ENCODE peak calls at places on chromosomes 4 and X, in ten cellular contexts. Q is thoracic aorta; O is WTC11; C is naive thymus-derived CD8-positive, alpha-beta T cell; J is activated naive CD4-positive, alpha-beta T cell; P is NAMALWA; E is NCI-H1105 treated with DMSO at 0.1 percent for 48 hours; L is GM20000; K is stimulated activated CD4-positive, alpha-beta T cell treated with anti-CD3 and anti-CD28 coated beads, Interleukin-1b, Interleukin-23, amount 100 ng/mL, for 48 hours; F is COLO829. Z is an unnamed sample.

GRCh38 chr4:11505225-11505971 is 76.7 kb upstream of the HS3ST1 start:
- DNase-seq in Q (no peak), O (no peak), C (no peak), J (no peak), P (no peak), E (no peak), L (no peak), K (peak), F (no peak), Z (peak)

GRCh38 chr4:113625902-113626301 is 135.6 kb downstream of the CAMK2D start:
- DNase-seq in Q (no peak), O (no peak), C (no peak), J (no peak), P (no peak), E (no peak), L (no peak), K (peak), F (no peak), Z (no peak)

GRCh38 chr4:8470451-8471024 is 30.0 kb downstream of the TRMT44 start:
- DNase-seq in Q (no peak), O (no peak), C (peak), J (no peak), P (no peak), E (no peak), L (no peak), K (no peak), F (no peak), Z (no peak)

GRCh38 chr4:3069661-3070199 is 4.6 kb downstream of the HTT-AS start:
- DNase-seq in Q (no peak), O (no peak), C (no peak), J (no peak), P (no peak), E (no peak), L (no peak), K (no peak), F (no peak), Z (no peak)

GRCh38 chr4:185096032-185096653 is 46.9 kb upstream of the SLC25A4 start:
- DNase-seq in Q (no peak), O (no peak), C (no peak), J (no peak), P (peak), E (peak), L (peak), K (no peak), F (peak), Z (no peak)

GRCh38 chrX:19791562-19791961 is 95.8 kb downstream of the SH3KBP1 start:
- DNase-seq in Q (no peak), O (no peak), C (no peak), J (no peak), P (no peak), E (no peak), L (no peak), K (no peak), F (no peak), Z (no peak)

GRCh38 chr4:37825943-37826281 is 574 bp upstream of the PGM2 start:
- DNase-seq in Q (no peak), O (no peak), C (no peak), J (no peak), P (no peak), E (no peak), L (no peak), K (no peak), F (no peak), Z (no peak)

GRCh38 chrX:134761788-134762187 is 103.5 kb upstream of the PLAC1 start:
- DNase-seq in Q (no peak), O (no peak), C (no peak), J (no peak), P (peak), E (peak), L (peak), K (peak), F (no peak), Z (no peak)

GRCh38 chr4:94472056-94472826 is 20.5 kb downstream of the PDLIM5 start:
- DNase-seq in Q (no peak), O (no peak), C (no peak), J (no peak), P (no peak), E (peak), L (no peak), K (no peak), F (no peak), Z (peak)

GRCh38 chr4:153684182-153685073 is at the start of gene TLR2:
- DNase-seq in Q (peak), O (peak), C (peak), J (peak), P (no peak), E (no peak), L (peak), K (peak), F (no peak), Z (no peak)

GRCh38 chr4:83216856-83217683 is 67.5 kb downstream of the COQ2 start:
- DNase-seq in Q (no peak), O (no peak), C (no peak), J (no peak), P (peak), E (no peak), L (no peak), K (no peak), F (no peak), Z (no peak)

GRCh38 chr4:61500883-61501282 is 300.8 kb downstream of the ADGRL3 start:
- DNase-seq in Q (no peak), O (no peak), C (no peak), J (no peak), P (no peak), E (no peak), L (no peak), K (no peak), F (peak), Z (no peak)

GRCh38 chrX:26007462-26007861 is 130.7 kb upstream of the MAGEB18 start:
- DNase-seq in Q (no peak), O (no peak), C (no peak), J (no peak), P (no peak), E (no peak), L (no peak), K (no peak), F (no peak), Z (no peak)

GRCh38 chr4:27068151-27068862 is 207.7 kb downstream of the STIM2 start:
- DNase-seq in Q (no peak), O (no peak), C (no peak), J (no peak), P (no peak), E (no peak), L (no peak), K (no peak), F (no peak), Z (no peak)

GRCh38 chr4:3342182-3342854 is 49.5 kb downstream of the RGS12 start:
- DNase-seq in Q (no peak), O (no peak), C (no peak), J (no peak), P (no peak), E (no peak), L (no peak), K (peak), F (no peak), Z (peak)